ENCODE peak calls at places on chromosome 10, in nine cellular contexts. T, I, B, O, K, C, G, P and R are unnamed samples.

GRCh38 chr10:94155722-94156271 is 162.1 kb downstream of the PLCE1 start:
- DNase-seq in T (no peak), I (no peak), B (no peak), O (no peak), K (no peak), C (no peak), G (no peak), P (no peak), R (no peak)

GRCh38 chr10:970311-971149 is 17.7 kb upstream of the GTPBP4 start:
- DNase-seq in T (no peak), I (no peak), B (no peak), O (no peak), K (peak), C (no peak), G (no peak), P (no peak), R (no peak)

GRCh38 chr10:29081971-29082699 is 206.7 kb upstream of the LYZL1 start:
- DNase-seq in T (no peak), I (no peak), B (peak), O (no peak), K (no peak), C (no peak), G (peak), P (no peak), R (no peak)

GRCh38 chr10:114043532-114044250 is at the start of gene ADRB1:
- DNase-seq in T (no peak), I (no peak), B (peak), O (peak), K (peak), C (peak), G (peak), P (no peak), R (no peak)

GRCh38 chr10:119441921-119442757 is 100.4 kb downstream of the RGS10 start:
- DNase-seq in T (no peak), I (no peak), B (no peak), O (peak), K (no peak), C (no peak), G (no peak), P (no peak), R (no peak)

GRCh38 chr10:6120691-6121090 is 31.9 kb downstream of the RBM17 start:
- DNase-seq in T (peak), I (no peak), B (no peak), O (no peak), K (peak), C (no peak), G (no peak), P (no peak), R (no peak)

GRCh38 chr10:118682518-118682917 is 72.3 kb downstream of the CACUL1 start:
- DNase-seq in T (no peak), I (no peak), B (no peak), O (no peak), K (no peak), C (no peak), G (no peak), P (no peak), R (no peak)

GRCh38 chr10:34528320-34528719 is 286.8 kb downstream of the PARD3 start:
- DNase-seq in T (peak), I (peak), B (no peak), O (no peak), K (peak), C (peak), G (no peak), P (peak), R (no peak)

GRCh38 chr10:34333513-34333912 is 481.6 kb downstream of the PARD3 start:
- DNase-seq in T (peak), I (no peak), B (no peak), O (no peak), K (peak), C (no peak), G (no peak), P (peak), R (no peak)

GRCh38 chr10:94308866-94309265 is 53.9 kb downstream of the NOC3L start:
- DNase-seq in T (peak), I (no peak), B (no peak), O (no peak), K (no peak), C (peak), G (no peak), P (no peak), R (no peak)

GRCh38 chr10:118276203-118276602 is 65.9 kb downstream of the FAM204A start:
- DNase-seq in T (no peak), I (no peak), B (peak), O (no peak), K (peak), C (no peak), G (no peak), P (no peak), R (no peak)

GRCh38 chr10:125811251-125811650 is 11.8 kb downstream of the UROS start:
- DNase-seq in T (no peak), I (peak), B (no peak), O (no peak), K (peak), C (no peak), G (no peak), P (no peak), R (no peak)

GRCh38 chr10:23432639-23433038 is 6.2 kb upstream of the OTUD1 start:
- DNase-seq in T (no peak), I (no peak), B (no peak), O (no peak), K (peak), C (no peak), G (no peak), P (no peak), R (no peak)

GRCh38 chr10:130655313-130656186 is 519.4 kb downstream of the GLRX3 start:
- DNase-seq in T (no peak), I (no peak), B (no peak), O (no peak), K (no peak), C (no peak), G (no peak), P (no peak), R (no peak)

GRCh38 chr10:103885617-103886016 is 30.2 kb upstream of the SH3PXD2A start:
- DNase-seq in T (peak), I (peak), B (no peak), O (no peak), K (peak), C (peak), G (no peak), P (no peak), R (no peak)

GRCh38 chr10:102564209-102564834 is 60.5 kb downstream of the SUFU start:
- DNase-seq in T (no peak), I (no peak), B (no peak), O (no peak), K (no peak), C (no peak), G (no peak), P (no peak), R (no peak)

GRCh38 chr10:78977761-78978305 is 90.9 kb upstream of the ZMIZ1 start:
- DNase-seq in T (peak), I (peak), B (no peak), O (peak), K (peak), C (peak), G (peak), P (no peak), R (no peak)

GRCh38 chr10:110522365-110522988 is 24.8 kb downstream of the DUSP5 start:
- DNase-seq in T (peak), I (no peak), B (no peak), O (no peak), K (peak), C (peak), G (no peak), P (no peak), R (no peak)

GRCh38 chr10:74347522-74347921 is 196.5 kb downstream of the ADK start:
- DNase-seq in T (no peak), I (no peak), B (no peak), O (no peak), K (no peak), C (no peak), G (no peak), P (no peak), R (no peak)

GRCh38 chr10:65550761-65551160 is 1375.1 kb upstream of the LRRTM3 start:
- DNase-seq in T (no peak), I (no peak), B (no peak), O (no peak), K (no peak), C (no peak), G (no peak), P (no peak), R (no peak)

GRCh38 chr10:100006241-100006886 is 3.4 kb downstream of the DNMBP start:
- DNase-seq in T (peak), I (peak), B (no peak), O (no peak), K (peak), C (peak), G (no peak), P (peak), R (no peak)

GRCh38 chr10:127012071-127012768 is 107.0 kb downstream of the DOCK1 start:
- DNase-seq in T (no peak), I (no peak), B (no peak), O (no peak), K (no peak), C (no peak), G (no peak), P (no peak), R (no peak)

GRCh38 chr10:24556746-24557742 is 166.6 kb downstream of the ARHGAP21 start:
- DNase-seq in T (peak), I (peak), B (no peak), O (no peak), K (peak), C (peak), G (peak), P (peak), R (no peak)

GRCh38 chr10:14761372-14761771 is 13.3 kb downstream of the FAM107B start:
- DNase-seq in T (no peak), I (no peak), B (no peak), O (no peak), K (no peak), C (no peak), G (no peak), P (no peak), R (no peak)
- TF ChIP-seq CTCF in T (no peak), I (no peak), B (no peak), O (no peak), K (no peak), C (no peak), G (no peak), P (no peak), R (no peak)

DNA sequence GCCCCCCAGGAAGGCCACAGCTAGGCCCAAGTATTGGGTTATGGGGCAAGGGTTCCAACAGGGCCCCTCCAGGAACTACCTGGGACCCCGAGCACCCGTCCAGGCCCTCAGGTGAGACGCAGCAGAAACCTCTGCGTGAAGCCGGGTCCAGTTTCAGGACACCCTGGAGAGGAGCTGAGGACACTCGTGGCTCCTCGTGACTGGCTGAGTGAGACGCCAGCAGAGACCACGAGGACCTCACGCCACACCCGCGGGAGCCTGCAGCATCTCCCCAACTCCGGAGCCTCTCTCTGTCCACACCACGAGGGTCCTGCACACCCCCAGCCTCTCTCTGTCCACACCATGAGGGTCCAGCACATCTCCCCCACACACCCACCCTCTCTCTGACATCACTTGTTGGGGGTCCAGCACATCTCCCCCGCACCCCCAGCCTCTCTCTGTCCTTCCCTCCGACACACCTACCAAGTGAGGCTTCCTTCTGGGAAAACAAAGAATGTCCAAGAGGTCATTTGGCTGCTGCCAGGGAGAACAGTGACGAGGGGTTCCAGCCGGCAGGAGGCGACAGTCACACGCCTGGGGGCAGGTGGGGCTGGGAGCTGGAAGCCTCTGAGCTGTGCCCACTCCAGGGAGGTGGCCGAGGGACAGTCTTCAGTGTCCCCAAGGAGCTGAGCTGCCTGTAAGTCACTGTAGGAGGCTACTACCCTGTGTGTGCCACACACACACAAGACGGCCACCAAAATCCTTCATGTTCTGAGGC is 46.1 kb upstream of the PPP2R2D start:
- DNase-seq in T (no peak), I (no peak), B (no peak), O (peak), K (no peak), C (no peak), G (no peak), P (no peak), R (no peak)
- TF ChIP-seq CTCF in T (no peak), I (no peak), B (no peak), O (no peak), K (no peak), C (no peak), G (no peak), P (no peak), R (no peak)

DNA sequence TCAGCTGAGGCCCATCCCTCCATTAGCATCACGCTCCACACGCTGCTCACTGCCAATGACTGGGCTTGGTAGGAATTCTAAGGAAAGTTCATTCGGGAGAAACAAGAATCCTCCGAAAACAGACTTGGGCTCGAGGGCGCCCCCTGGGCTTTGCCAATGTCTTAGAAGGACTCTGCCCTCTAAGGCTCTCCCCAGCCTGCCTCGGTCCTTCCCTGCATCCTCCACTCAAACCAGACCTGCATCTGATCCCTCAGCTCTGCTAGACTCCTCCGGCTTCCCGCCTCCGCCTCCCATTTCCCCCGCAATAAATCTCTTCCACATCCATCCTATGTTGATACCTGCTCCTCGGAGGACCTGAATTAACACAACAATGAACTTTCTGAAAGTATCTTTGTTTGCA is 177.6 kb downstream of the PLPP4 start:
- DNase-seq in T (no peak), I (no peak), B (no peak), O (no peak), K (no peak), C (no peak), G (no peak), P (no peak), R (no peak)
- TF ChIP-seq CTCF in T (no peak), I (peak), B (no peak), O (no peak), K (no peak), C (no peak), G (no peak), P (no peak), R (no peak)

DNA sequence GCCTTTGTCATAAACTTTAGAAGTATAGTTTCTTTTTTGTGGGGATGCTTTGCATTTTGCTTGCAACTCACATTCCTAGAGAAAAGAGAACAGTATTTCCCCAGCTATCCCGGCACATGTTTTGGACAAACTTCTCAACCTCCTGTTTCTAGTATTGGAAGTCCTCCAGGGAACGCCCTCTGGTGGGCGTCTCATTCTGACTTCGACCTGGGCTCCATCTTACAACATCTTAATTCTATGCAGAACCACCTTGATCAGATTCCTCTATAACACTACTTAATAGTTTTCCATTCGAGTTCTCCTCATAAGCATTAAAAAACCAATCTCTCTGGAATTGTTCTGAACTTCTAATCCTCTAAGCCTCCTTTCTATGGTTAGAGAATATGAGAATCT is 139.5 kb upstream of the FZD8 start:
- DNase-seq in T (peak), I (no peak), B (no peak), O (no peak), K (no peak), C (no peak), G (no peak), P (no peak), R (no peak)
- TF ChIP-seq CTCF in T (peak), I (no peak), B (peak), O (no peak), K (peak), C (peak), G (peak), P (peak), R (no peak)

DNA sequence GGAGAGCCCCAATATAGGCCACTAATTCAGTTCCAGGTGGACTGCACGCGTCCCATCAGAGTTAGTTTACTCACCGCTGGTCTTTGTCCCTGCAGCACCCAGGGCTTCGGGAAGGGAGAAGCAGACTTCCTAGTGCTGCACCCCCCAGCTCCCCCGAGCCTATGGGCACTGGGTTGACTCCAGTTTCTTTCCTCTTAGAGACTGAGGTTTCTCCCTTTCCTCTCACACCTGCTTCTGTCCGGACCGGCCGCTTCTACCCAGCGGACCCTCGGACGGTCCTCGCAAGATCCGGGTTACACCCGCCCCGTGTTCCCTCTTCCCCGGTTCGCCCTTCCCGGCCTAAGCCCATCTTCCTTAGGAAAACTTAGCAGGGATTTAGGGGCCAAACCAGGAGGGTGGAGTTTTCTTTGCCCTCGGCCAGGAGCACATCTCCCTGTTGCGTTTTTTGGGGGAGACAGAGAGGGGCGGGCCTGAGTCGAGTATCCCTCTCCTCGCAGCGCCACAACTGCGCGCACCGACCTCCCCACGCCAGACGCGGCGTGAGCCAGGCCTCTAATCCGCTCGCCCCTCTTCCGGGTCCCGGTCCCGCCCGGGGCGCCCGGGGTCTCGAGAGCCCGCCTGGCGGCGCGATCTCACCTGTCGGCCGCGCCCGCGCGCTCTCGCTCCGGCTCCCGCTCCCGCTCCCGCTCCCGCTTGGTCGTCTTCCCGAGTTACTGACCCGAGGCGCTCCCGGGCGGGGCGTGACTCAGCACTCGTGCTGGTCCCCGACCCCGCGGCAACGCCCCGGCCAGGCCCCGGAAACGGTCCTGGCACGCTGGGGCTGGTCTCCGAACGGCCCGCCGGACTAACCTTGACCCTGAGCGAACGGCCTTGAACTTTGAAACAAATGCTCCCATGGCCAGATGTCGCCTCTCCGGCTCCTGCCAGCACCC is at the start of gene AIFM2:
- DNase-seq in T (peak), I (peak), B (peak), O (peak), K (peak), C (peak), G (peak), P (no peak), R (peak)
- TF ChIP-seq CTCF in T (no peak), I (no peak), B (no peak), O (no peak), K (no peak), C (no peak), G (no peak), P (peak), R (no peak)

GRCh38 chr10:116015922-116016321 is 257.1 kb downstream of the GFRA1 start:
- DNase-seq in T (no peak), I (no peak), B (no peak), O (no peak), K (no peak), C (no peak), G (no peak), P (no peak), R (no peak)

GRCh38 chr10:116014859-116015258 is 258.1 kb downstream of the GFRA1 start:
- DNase-seq in T (no peak), I (no peak), B (no peak), O (no peak), K (no peak), C (peak), G (no peak), P (no peak), R (no peak)

GRCh38 chr10:116014326-116014725 is 258.7 kb downstream of the GFRA1 start:
- DNase-seq in T (no peak), I (no peak), B (no peak), O (no peak), K (no peak), C (no peak), G (no peak), P (no peak), R (no peak)

GRCh38 chr10:116007256-116007891 is 265.6 kb downstream of the GFRA1 start:
- DNase-seq in T (no peak), I (no peak), B (no peak), O (no peak), K (no peak), C (no peak), G (no peak), P (no peak), R (no peak)

GRCh38 chr10:116011929-116012328 is 261.1 kb downstream of the GFRA1 start:
- DNase-seq in T (no peak), I (no peak), B (no peak), O (no peak), K (no peak), C (no peak), G (no peak), P (no peak), R (no peak)
- TF ChIP-seq CTCF in T (no peak), I (no peak), B (no peak), O (no peak), K (no peak), C (no peak), G (no peak), P (no peak), R (no peak)

GRCh38 chr10:31927597-31928530 is 767 bp downstream of the ARHGAP12 start:
- DNase-seq in T (peak), I (no peak), B (peak), O (peak), K (peak), C (peak), G (peak), P (no peak), R (peak)
- TF ChIP-seq CTCF in T (peak), I (peak), B (peak), O (peak), K (peak), C (peak), G (peak), P (peak), R (no peak)

GRCh38 chr10:122526892-122527291 is 33.7 kb upstream of the DMBT1 start:
- DNase-seq in T (no peak), I (no peak), B (no peak), O (no peak), K (no peak), C (no peak), G (no peak), P (no peak), R (no peak)

GRCh38 chr10:122524811-122525210 is 35.7 kb upstream of the DMBT1 start:
- DNase-seq in T (no peak), I (no peak), B (no peak), O (no peak), K (no peak), C (no peak), G (no peak), P (no peak), R (no peak)

GRCh38 chr10:122521011-122521410 is 39.5 kb upstream of the DMBT1 start:
- DNase-seq in T (no peak), I (no peak), B (no peak), O (no peak), K (no peak), C (peak), G (no peak), P (no peak), R (no peak)

GRCh38 chr10:122530177-122530576 is 30.4 kb upstream of the DMBT1 start:
- DNase-seq in T (no peak), I (no peak), B (peak), O (no peak), K (no peak), C (peak), G (peak), P (no peak), R (no peak)

GRCh38 chr10:122525788-122526187 is 34.8 kb upstream of the DMBT1 start:
- DNase-seq in T (no peak), I (no peak), B (no peak), O (no peak), K (no peak), C (no peak), G (no peak), P (no peak), R (no peak)
- TF ChIP-seq CTCF in T (peak), I (peak), B (peak), O (peak), K (no peak), C (peak), G (peak), P (no peak), R (no peak)